ENCODE peak calls at places on chromosomes 16 and 17, in five cellular contexts. F, Q, T, V and P are unnamed samples.

GRCh38 chr16:47018223-47018891 is 44.9 kb upstream of the DNAJA2 start:
- DNase-seq in F (no peak), Q (no peak), T (peak; percentile 44), V (peak; percentile 72), P (peak; percentile 91)

GRCh38 chr16:19884021-19884485 is 595 bp downstream of the GPRC5B start:
- DNase-seq in F (no peak), Q (peak; percentile 36), T (no peak), V (peak; percentile 32), P (no peak)

GRCh38 chr16:23827245-23827543 is 8.6 kb upstream of the PRKCB start:
- DNase-seq in F (no peak), Q (no peak), T (no peak), V (no peak), P (no peak)

GRCh38 chr17:62671553-62671952 is 44.1 kb downstream of the MRC2 start:
- DNase-seq in F (no peak), Q (no peak), T (no peak), V (peak; percentile 71), P (no peak)

GRCh38 chr17:1686086-1686485 is 1.4 kb upstream of the PRPF8 start:
- DNase-seq in F (no peak), Q (no peak), T (no peak), V (no peak), P (no peak)

GRCh38 chr16:56948234-56948633 is 13.5 kb upstream of the CETP start:
- DNase-seq in F (no peak), Q (no peak), T (no peak), V (no peak), P (no peak)

GRCh38 chr16:84228321-84228838 is 11.4 kb downstream of the KCNG4 start:
- DNase-seq in F (no peak), Q (peak; percentile 92), T (peak; percentile 89), V (no peak), P (no peak)

GRCh38 chr17:81427446-81428120 is 32.3 kb downstream of the BAHCC1 start:
- DNase-seq in F (no peak), Q (no peak), T (peak; percentile 80), V (peak; percentile 95), P (no peak)

GRCh38 chr16:2902337-2903130 is 9.2 kb upstream of the FLYWCH1 start:
- DNase-seq in F (no peak), Q (no peak), T (no peak), V (no peak), P (no peak)

GRCh38 chr16:19114359-19115147 is 789 bp downstream of the ITPRIPL2 start:
- DNase-seq in F (no peak), Q (peak; percentile 71), T (peak; percentile 74), V (peak; percentile 61), P (no peak)

GRCh38 chr17:47717845-47718621 is 15.0 kb upstream of the TBX21 start:
- DNase-seq in F (no peak), Q (no peak), T (no peak), V (no peak), P (no peak)

GRCh38 chr16:69029121-69029520 is 76.3 kb upstream of the HAS3 start:
- DNase-seq in F (no peak), Q (no peak), T (no peak), V (no peak), P (no peak)

GRCh38 chr16:8936421-8936820 is 27.3 kb downstream of the USP7 start:
- DNase-seq in F (peak; percentile 50), Q (peak; percentile 36), T (no peak), V (peak; percentile 59), P (no peak)

GRCh38 chr17:80034977-80035686 is 540 bp downstream of the TBC1D16 start:
- DNase-seq in F (no peak), Q (peak; percentile 70), T (peak; percentile 52), V (no peak), P (peak; percentile 46)

GRCh38 chr17:72075995-72076677 is 44.7 kb upstream of the SOX9 start:
- DNase-seq in F (no peak), Q (no peak), T (no peak), V (no peak), P (no peak)

GRCh38 chr17:73371285-73371684 is 59.5 kb upstream of the CDC42EP4 start:
- DNase-seq in F (no peak), Q (peak; percentile 61), T (peak; percentile 8), V (no peak), P (no peak)

GRCh38 chr17:50279181-50279526 is 4.9 kb downstream of the TMEM92 start:
- DNase-seq in F (no peak), Q (peak; percentile 34), T (no peak), V (no peak), P (no peak)

GRCh38 chr16:56332464-56333079 is 92.8 kb downstream of the AMFR start:
- DNase-seq in F (no peak), Q (peak; percentile 56), T (peak; percentile 81), V (peak; percentile 68), P (no peak)

GRCh38 chr16:62079236-62079635 is 43.0 kb upstream of the CDH8 start:
- DNase-seq in F (no peak), Q (no peak), T (no peak), V (no peak), P (no peak)

GRCh38 chr17:50146230-50146926 is 4.1 kb downstream of the PPP1R9B start:
- DNase-seq in F (no peak), Q (no peak), T (no peak), V (no peak), P (no peak)

GRCh38 chr17:62727916-62728672 is 80.0 kb downstream of the MARCHF10 start:
- DNase-seq in F (no peak), Q (no peak), T (no peak), V (no peak), P (no peak)

GRCh38 chr17:68682913-68683312 is 81.7 kb upstream of the FAM20A start:
- DNase-seq in F (no peak), Q (no peak), T (no peak), V (no peak), P (no peak)